ENCODE peak calls at places on chromosomes 6 and 20, in seven cellular contexts. R is neural progenitor cell, X is mucosa of gallbladder, N is A549, Z is DMS79, M is neural crest cell, K is GM03348. Q is an unnamed sample.

GRCh38 chr20:18705906-18706305 is 107.7 kb upstream of the SCP2D1 start:
- DNase-seq in R (no peak), X (no peak), N (no peak), Z (no peak), M (no peak), K (no peak), Q (no peak)

GRCh38 chr20:34988176-34988540 is 32.5 kb downstream of the MYH7B start:
- DNase-seq in R (no peak), X (no peak), N (no peak), Z (no peak), M (no peak), K (no peak), Q (no peak)

GRCh38 chr6:19851273-19852089 is 14.3 kb downstream of the ID4 start:
- DNase-seq in R (peak), X (peak), N (peak), Z (peak), M (peak), K (peak), Q (peak)

GRCh38 chr6:73606428-73606827 is 47.4 kb downstream of the SLC17A5 start:
- DNase-seq in R (no peak), X (no peak), N (no peak), Z (no peak), M (no peak), K (no peak), Q (no peak)

GRCh38 chr20:46937827-46938226 is 43.2 kb downstream of the EYA2 start:
- DNase-seq in R (no peak), X (no peak), N (no peak), Z (no peak), M (no peak), K (no peak), Q (no peak)

GRCh38 chr6:54697423-54697822 is 149.1 kb upstream of the FAM83B start:
- DNase-seq in R (no peak), X (no peak), N (no peak), Z (no peak), M (no peak), K (peak), Q (no peak)

GRCh38 chr20:57804470-57805250 is 94.8 kb upstream of the PMEPA1 start:
- DNase-seq in R (no peak), X (no peak), N (no peak), Z (no peak), M (no peak), K (no peak), Q (no peak)

GRCh38 chr6:1029196-1029595 is 282.7 kb upstream of the FOXQ1 start:
- DNase-seq in R (no peak), X (no peak), N (no peak), Z (no peak), M (no peak), K (peak), Q (no peak)

GRCh38 chr6:99613705-99614429 is 7.2 kb downstream of the PRDM13 start:
- DNase-seq in R (peak), X (no peak), N (peak), Z (no peak), M (no peak), K (no peak), Q (peak)

GRCh38 chr6:24193364-24193763 is 67.3 kb downstream of the NRSN1 start:
- DNase-seq in R (no peak), X (no peak), N (no peak), Z (no peak), M (no peak), K (no peak), Q (no peak)

GRCh38 chr6:168167431-168168315 is 88.7 kb upstream of the FRMD1 start:
- DNase-seq in R (no peak), X (no peak), N (no peak), Z (no peak), M (no peak), K (no peak), Q (peak)

GRCh38 chr6:52595000-52595795 is 18.3 kb upstream of the TRAM2 start:
- DNase-seq in R (peak), X (no peak), N (no peak), Z (peak), M (no peak), K (peak), Q (peak)

GRCh38 chr6:106249658-106250057 is 75.9 kb downstream of the ATG5 start:
- DNase-seq in R (no peak), X (no peak), N (no peak), Z (no peak), M (no peak), K (no peak), Q (no peak)

GRCh38 chr20:4434681-4435080 is 287.0 kb upstream of the PRND start:
- DNase-seq in R (no peak), X (no peak), N (no peak), Z (no peak), M (no peak), K (peak), Q (no peak)

GRCh38 chr20:49230021-49230420 is 10.8 kb downstream of the DDX27 start:
- DNase-seq in R (no peak), X (no peak), N (no peak), Z (no peak), M (no peak), K (no peak), Q (no peak)

Q was measured in endodermal cell.